ENCODE peak calls at places on chromosomes 7 and 10, in nine cellular contexts. F is heart right ventricle; N is NCI-H1105; Y is AG08396; R is mucosa of descending colon; W is stimulated activated CD8-positive, alpha-beta memory T cell treated with anti-CD3 and anti-CD28 coated beads, Interleukin-7, amount 100 ng/mL, for 1 hour; A is NCI-H1436; P is effector CD4-positive, alpha-beta T cell; L is esophagus squamous epithelium. S is an unnamed sample.

GRCh38 chr7:1144269-1144771 is 15.7 kb downstream of the ZFAND2A start:
- DNase-seq in F (peak; percentile 44), N (no peak), Y (peak; percentile 50), R (no peak), W (no peak), A (no peak), P (no peak), L (no peak), S (peak; percentile 17)

GRCh38 chr10:27197980-27198645 is 42.5 kb downstream of the ACBD5 start:
- DNase-seq in F (peak; percentile 16), N (no peak), Y (no peak), R (no peak), W (no peak), A (peak; percentile 1), P (no peak), L (no peak), S (no peak)

GRCh38 chr7:31492086-31492485 is 21.8 kb upstream of the ITPRID1 start:
- DNase-seq in F (no peak), N (no peak), Y (no peak), R (no peak), W (no peak), A (no peak), P (no peak), L (no peak), S (no peak)

GRCh38 chr7:155669717-155670505 is 25.4 kb downstream of the RBM33 start:
- DNase-seq in F (no peak), N (no peak), Y (no peak), R (no peak), W (no peak), A (no peak), P (no peak), L (no peak), S (no peak)

GRCh38 chr7:26987338-26987737 is 108.5 kb downstream of the HOXA1 start:
- DNase-seq in F (no peak), N (no peak), Y (no peak), R (no peak), W (no peak), A (no peak), P (no peak), L (no peak), S (no peak)

GRCh38 chr10:58028597-58029366 is 238.9 kb downstream of the IPMK start:
- DNase-seq in F (no peak), N (no peak), Y (peak; percentile 59), R (no peak), W (no peak), A (no peak), P (no peak), L (no peak), S (peak; percentile 37)

GRCh38 chr7:47295606-47296005 is 286.3 kb downstream of the TNS3 start:
- DNase-seq in F (no peak), N (no peak), Y (no peak), R (no peak), W (no peak), A (no peak), P (no peak), L (no peak), S (no peak)

GRCh38 chr7:519974-520458 is 370 bp upstream of the PDGFA start:
- DNase-seq in F (peak; percentile 65), N (no peak), Y (peak; percentile 84), R (peak; percentile 74), W (no peak), A (peak; percentile 24), P (no peak), L (no peak), S (no peak)

GRCh38 chr7:52940511-52940910 is 94.9 kb upstream of the POM121L12 start:
- DNase-seq in F (no peak), N (no peak), Y (no peak), R (no peak), W (no peak), A (no peak), P (no peak), L (no peak), S (no peak)

GRCh38 chr7:139855498-139856270 is 26.6 kb downstream of the TBXAS1 start:
- DNase-seq in F (no peak), N (no peak), Y (no peak), R (no peak), W (no peak), A (no peak), P (no peak), L (no peak), S (peak; percentile 9)

GRCh38 chr10:59894114-59894513 is 12.2 kb downstream of the CCDC6 start:
- DNase-seq in F (peak; percentile 31), N (no peak), Y (peak; percentile 84), R (peak; percentile 62), W (no peak), A (no peak), P (no peak), L (no peak), S (no peak)

GRCh38 chr7:304574-305409 is 14.8 kb downstream of the FOXL3 start:
- DNase-seq in F (no peak), N (no peak), Y (no peak), R (peak; percentile 12), W (no peak), A (no peak), P (no peak), L (no peak), S (no peak)

GRCh38 chr7:6571160-6571779 is 6.0 kb upstream of the ZDHHC4 start:
- DNase-seq in F (no peak), N (no peak), Y (no peak), R (no peak), W (no peak), A (no peak), P (no peak), L (no peak), S (no peak)

GRCh38 chr7:158013085-158013668 is 574.4 kb downstream of the PTPRN2 start:
- DNase-seq in F (no peak), N (peak; percentile 45), Y (no peak), R (no peak), W (no peak), A (no peak), P (no peak), L (no peak), S (no peak)

GRCh38 chr7:16794990-16795389 is 9.8 kb downstream of the AGR2 start:
- DNase-seq in F (no peak), N (no peak), Y (no peak), R (no peak), W (no peak), A (no peak), P (no peak), L (no peak), S (no peak)

GRCh38 chr7:17939670-17940301 is 508 bp downstream of the SNX13 start:
- DNase-seq in F (peak; percentile 38), N (peak; percentile 46), Y (peak; percentile 55), R (peak; percentile 74), W (peak; percentile 9), A (no peak), P (peak; percentile 45), L (no peak), S (peak; percentile 66)

GRCh38 chr10:4684434-4684833 is 141.6 kb upstream of the AKR1E2 start:
- DNase-seq in F (no peak), N (no peak), Y (no peak), R (no peak), W (no peak), A (no peak), P (no peak), L (no peak), S (no peak)

GRCh38 chr10:1187151-1187854 is 131.1 kb downstream of the WDR37 start:
- DNase-seq in F (no peak), N (no peak), Y (no peak), R (no peak), W (no peak), A (no peak), P (no peak), L (no peak), S (no peak)

GRCh38 chr7:22726345-22726848 is 603 bp upstream of the IL6 start:
- DNase-seq in F (peak; percentile 23), N (peak; percentile 27), Y (peak; percentile 68), R (no peak), W (no peak), A (peak; percentile 64), P (peak; percentile 7), L (no peak), S (peak; percentile 66)

GRCh38 chr7:141276031-141276430 is 202.2 kb downstream of the TMEM178B start:
- DNase-seq in F (no peak), N (no peak), Y (no peak), R (no peak), W (no peak), A (no peak), P (no peak), L (no peak), S (no peak)

GRCh38 chr7:37430644-37431043 is 18.0 kb downstream of the ELMO1 start:
- DNase-seq in F (no peak), N (no peak), Y (no peak), R (no peak), W (no peak), A (no peak), P (no peak), L (no peak), S (no peak)

GRCh38 chr7:116500071-116500853 is 724 bp downstream of the CAV2 start:
- DNase-seq in F (peak; percentile 49), N (no peak), Y (peak; percentile 21), R (peak; percentile 41), W (no peak), A (no peak), P (no peak), L (no peak), S (peak; percentile 50)

GRCh38 chr7:19747740-19748339 is 25.6 kb downstream of the TMEM196 start:
- DNase-seq in F (no peak), N (peak; percentile 50), Y (peak; percentile 17), R (no peak), W (no peak), A (peak; percentile 42), P (no peak), L (no peak), S (peak; percentile 4)

GRCh38 chr7:116265881-116266280 is 55.5 kb downstream of the TES start:
- DNase-seq in F (no peak), N (no peak), Y (no peak), R (no peak), W (no peak), A (no peak), P (no peak), L (no peak), S (no peak)

GRCh38 chr7:16660702-16661464 is 14.9 kb downstream of the BZW2 start:
- DNase-seq in F (no peak), N (no peak), Y (peak; percentile 8), R (no peak), W (no peak), A (no peak), P (no peak), L (no peak), S (no peak)

GRCh38 chr7:44348300-44348699 is 22.9 kb upstream of the CAMK2B start:
- DNase-seq in F (no peak), N (no peak), Y (peak; percentile 66), R (no peak), W (no peak), A (no peak), P (no peak), L (no peak), S (peak; percentile 57)

GRCh38 chr7:151632750-151633515 is 113.2 kb upstream of the RHEB start:
- DNase-seq in F (peak; percentile 61), N (no peak), Y (no peak), R (peak; percentile 75), W (no peak), A (no peak), P (peak; percentile 37), L (peak; percentile 6), S (no peak)

GRCh38 chr10:66273966-66274519 is 651.8 kb upstream of the LRRTM3 start:
- DNase-seq in F (no peak), N (no peak), Y (no peak), R (no peak), W (no peak), A (no peak), P (no peak), L (no peak), S (no peak)

GRCh38 chr10:103140469-103140868 is 52.6 kb downstream of the NT5C2 start:
- DNase-seq in F (no peak), N (no peak), Y (no peak), R (no peak), W (no peak), A (no peak), P (no peak), L (no peak), S (peak; percentile 74)

GRCh38 chr7:867406-868188 is 8.8 kb upstream of the GET4 start:
- DNase-seq in F (peak; percentile 55), N (no peak), Y (peak; percentile 82), R (peak; percentile 88), W (no peak), A (no peak), P (no peak), L (no peak), S (no peak)